ENCODE peak calls at places on chromosomes 11 and 22, in nine cellular contexts. One of them, this sample, is unnamed.

GRCh38 chr11:107590460-107591097 is 368 bp upstream of the ELMOD1 start:
- DNase-seq in neural crest cell: no peak
- DNase-seq in ovary: no peak
- DNase-seq in A172: no peak
- DNase-seq in activated CD4-positive, alpha-beta T cell treated with anti-CD3 and anti-CD28 coated beads for 48 hours: no peak
- DNase-seq in IMR-90: no peak
- DNase-seq in mesenteric fat pad: no peak
- DNase-seq in DMS153: no peak
- DNase-seq in HT1080: no peak
- DNase-seq in this sample: no peak

GRCh38 chr11:26805001-26805400 is 83.1 kb upstream of the SLC5A12 start:
- DNase-seq in A172: no peak
- DNase-seq in activated CD4-positive, alpha-beta T cell treated with anti-CD3 and anti-CD28 coated beads for 48 hours: no peak
- DNase-seq in HT1080: no peak
- DNase-seq in ovary: no peak
- DNase-seq in DMS153: no peak
- DNase-seq in neural crest cell: no peak
- DNase-seq in mesenteric fat pad: no peak
- DNase-seq in IMR-90: no peak
- DNase-seq in this sample: no peak

GRCh38 chr11:134528453-134528852 is 116.4 kb upstream of the B3GAT1 start:
- DNase-seq in IMR-90: no peak
- DNase-seq in HT1080: no peak
- DNase-seq in neural crest cell: no peak
- DNase-seq in A172: no peak
- DNase-seq in DMS153: no peak
- DNase-seq in ovary: no peak
- DNase-seq in activated CD4-positive, alpha-beta T cell treated with anti-CD3 and anti-CD28 coated beads for 48 hours: no peak
- DNase-seq in mesenteric fat pad: peak
- DNase-seq in this sample: no peak

GRCh38 chr11:93059074-93059957 is 89.9 kb downstream of the MTNR1B start:
- DNase-seq in ovary: no peak
- DNase-seq in neural crest cell: no peak
- DNase-seq in activated CD4-positive, alpha-beta T cell treated with anti-CD3 and anti-CD28 coated beads for 48 hours: no peak
- DNase-seq in HT1080: peak
- DNase-seq in mesenteric fat pad: no peak
- DNase-seq in DMS153: no peak
- DNase-seq in IMR-90: peak
- DNase-seq in A172: peak
- DNase-seq in this sample: peak

GRCh38 chr11:64522843-64523242 is 68.2 kb upstream of the SLC22A12 start:
- DNase-seq in HT1080: no peak
- DNase-seq in ovary: no peak
- DNase-seq in neural crest cell: no peak
- DNase-seq in IMR-90: no peak
- DNase-seq in DMS153: no peak
- DNase-seq in activated CD4-positive, alpha-beta T cell treated with anti-CD3 and anti-CD28 coated beads for 48 hours: no peak
- DNase-seq in mesenteric fat pad: no peak
- DNase-seq in A172: no peak
- DNase-seq in this sample: no peak

GRCh38 chr11:129785383-129786111 is 30.1 kb upstream of the TMEM45B start:
- DNase-seq in DMS153: peak
- DNase-seq in neural crest cell: no peak
- DNase-seq in IMR-90: peak
- DNase-seq in A172: no peak
- DNase-seq in HT1080: peak
- DNase-seq in activated CD4-positive, alpha-beta T cell treated with anti-CD3 and anti-CD28 coated beads for 48 hours: no peak
- DNase-seq in ovary: no peak
- DNase-seq in mesenteric fat pad: no peak
- DNase-seq in this sample: no peak

GRCh38 chr11:113531078-113531477 is 55.9 kb upstream of the DRD2 start:
- DNase-seq in A172: no peak
- DNase-seq in activated CD4-positive, alpha-beta T cell treated with anti-CD3 and anti-CD28 coated beads for 48 hours: no peak
- DNase-seq in neural crest cell: no peak
- DNase-seq in DMS153: no peak
- DNase-seq in IMR-90: no peak
- DNase-seq in ovary: no peak
- DNase-seq in HT1080: no peak
- DNase-seq in mesenteric fat pad: no peak
- DNase-seq in this sample: no peak

GRCh38 chr11:5192738-5193137 is 7.7 kb downstream of the OR51V1 start:
- DNase-seq in ovary: no peak
- DNase-seq in HT1080: no peak
- DNase-seq in A172: no peak
- DNase-seq in DMS153: no peak
- DNase-seq in activated CD4-positive, alpha-beta T cell treated with anti-CD3 and anti-CD28 coated beads for 48 hours: no peak
- DNase-seq in mesenteric fat pad: no peak
- DNase-seq in IMR-90: no peak
- DNase-seq in neural crest cell: no peak
- DNase-seq in this sample: no peak

GRCh38 chr11:62879150-62879549 is 1.5 kb upstream of the SLC3A2 start:
- DNase-seq in A172: no peak
- DNase-seq in mesenteric fat pad: no peak
- DNase-seq in IMR-90: no peak
- DNase-seq in neural crest cell: no peak
- DNase-seq in ovary: no peak
- DNase-seq in activated CD4-positive, alpha-beta T cell treated with anti-CD3 and anti-CD28 coated beads for 48 hours: no peak
- DNase-seq in HT1080: no peak
- DNase-seq in DMS153: no peak
- DNase-seq in this sample: no peak

GRCh38 chr11:90434858-90435257 is 212.0 kb upstream of the CHORDC1 start:
- DNase-seq in activated CD4-positive, alpha-beta T cell treated with anti-CD3 and anti-CD28 coated beads for 48 hours: no peak
- DNase-seq in neural crest cell: no peak
- DNase-seq in A172: no peak
- DNase-seq in HT1080: peak
- DNase-seq in mesenteric fat pad: no peak
- DNase-seq in IMR-90: no peak
- DNase-seq in ovary: no peak
- DNase-seq in DMS153: peak
- DNase-seq in this sample: peak

GRCh38 chr11:128323381-128323780 is 264.0 kb downstream of the ETS1 start:
- DNase-seq in IMR-90: peak
- DNase-seq in HT1080: no peak
- DNase-seq in neural crest cell: no peak
- DNase-seq in ovary: no peak
- DNase-seq in A172: no peak
- DNase-seq in activated CD4-positive, alpha-beta T cell treated with anti-CD3 and anti-CD28 coated beads for 48 hours: peak
- DNase-seq in DMS153: no peak
- DNase-seq in mesenteric fat pad: no peak
- DNase-seq in this sample: peak

GRCh38 chr11:10322830-10323792 is 18.2 kb downstream of the ADM start:
- DNase-seq in HT1080: peak
- DNase-seq in activated CD4-positive, alpha-beta T cell treated with anti-CD3 and anti-CD28 coated beads for 48 hours: peak
- DNase-seq in ovary: no peak
- DNase-seq in DMS153: peak
- DNase-seq in neural crest cell: no peak
- DNase-seq in mesenteric fat pad: no peak
- DNase-seq in IMR-90: peak
- DNase-seq in A172: peak
- DNase-seq in this sample: peak

GRCh38 chr22:43289976-43290663 is 53.1 kb downstream of the SCUBE1 start:
- DNase-seq in ovary: peak
- DNase-seq in HT1080: no peak
- DNase-seq in activated CD4-positive, alpha-beta T cell treated with anti-CD3 and anti-CD28 coated beads for 48 hours: no peak
- DNase-seq in IMR-90: peak
- DNase-seq in mesenteric fat pad: no peak
- DNase-seq in A172: no peak
- DNase-seq in DMS153: no peak
- DNase-seq in neural crest cell: no peak
- DNase-seq in this sample: peak

GRCh38 chr11:73376803-73377629 is 817 bp downstream of the RELT start:
- DNase-seq in IMR-90: peak
- DNase-seq in ovary: peak
- DNase-seq in A172: peak
- DNase-seq in mesenteric fat pad: peak
- DNase-seq in neural crest cell: peak
- DNase-seq in HT1080: peak
- DNase-seq in DMS153: no peak
- DNase-seq in activated CD4-positive, alpha-beta T cell treated with anti-CD3 and anti-CD28 coated beads for 48 hours: peak
- DNase-seq in this sample: peak

GRCh38 chr22:43270314-43270908 is 72.8 kb downstream of the SCUBE1 start:
- DNase-seq in activated CD4-positive, alpha-beta T cell treated with anti-CD3 and anti-CD28 coated beads for 48 hours: no peak
- DNase-seq in DMS153: no peak
- DNase-seq in HT1080: peak
- DNase-seq in ovary: no peak
- DNase-seq in A172: no peak
- DNase-seq in neural crest cell: peak
- DNase-seq in IMR-90: no peak
- DNase-seq in mesenteric fat pad: no peak
- DNase-seq in this sample: no peak

GRCh38 chr11:2071748-2072385 is 67.3 kb downstream of the IGF2 start:
- DNase-seq in ovary: no peak
- DNase-seq in HT1080: no peak
- DNase-seq in activated CD4-positive, alpha-beta T cell treated with anti-CD3 and anti-CD28 coated beads for 48 hours: no peak
- DNase-seq in neural crest cell: no peak
- DNase-seq in mesenteric fat pad: no peak
- DNase-seq in IMR-90: no peak
- DNase-seq in DMS153: no peak
- DNase-seq in A172: no peak
- DNase-seq in this sample: no peak

GRCh38 chr22:48948575-48949170 is 879.0 kb downstream of the BRD1 start:
- DNase-seq in activated CD4-positive, alpha-beta T cell treated with anti-CD3 and anti-CD28 coated beads for 48 hours: no peak
- DNase-seq in HT1080: no peak
- DNase-seq in IMR-90: no peak
- DNase-seq in A172: no peak
- DNase-seq in mesenteric fat pad: peak
- DNase-seq in DMS153: no peak
- DNase-seq in neural crest cell: no peak
- DNase-seq in ovary: no peak
- DNase-seq in this sample: no peak

GRCh38 chr22:43798492-43798891 is 13.6 kb downstream of the EFCAB6 start:
- DNase-seq in A172: no peak
- DNase-seq in HT1080: no peak
- DNase-seq in activated CD4-positive, alpha-beta T cell treated with anti-CD3 and anti-CD28 coated beads for 48 hours: no peak
- DNase-seq in ovary: no peak
- DNase-seq in DMS153: no peak
- DNase-seq in mesenteric fat pad: no peak
- DNase-seq in IMR-90: peak
- DNase-seq in neural crest cell: no peak
- DNase-seq in this sample: no peak